ENCODE peak calls at places on chromosomes 6 and 20, in ten cellular contexts. Y, V, F, H, T, W, D, S, B and X are unnamed samples.

GRCh38 chr6:111706841-111707391 is 101.2 kb upstream of the TRAF3IP2 start:
- DNase-seq in Y (no peak), V (no peak), F (no peak), H (no peak), T (no peak), W (no peak), D (no peak), S (no peak), B (no peak), X (no peak)

GRCh38 chr20:41330343-41330720 is 10.3 kb upstream of the LPIN3 start:
- DNase-seq in Y (no peak), V (no peak), F (no peak), H (no peak), T (no peak), W (no peak), D (peak; percentile 73), S (no peak), B (no peak), X (no peak)

GRCh38 chr6:85436939-85437495 is 12.9 kb upstream of the NT5E start:
- DNase-seq in Y (no peak), V (no peak), F (no peak), H (no peak), T (no peak), W (no peak), D (peak; percentile 67), S (no peak), B (no peak), X (no peak)

GRCh38 chr6:27176096-27176495 is 71.4 kb upstream of the PRSS16 start:
- DNase-seq in Y (no peak), V (peak; percentile 17), F (no peak), H (no peak), T (no peak), W (no peak), D (peak; percentile 40), S (no peak), B (no peak), X (no peak)

GRCh38 chr20:8127553-8128255 is 4.4 kb upstream of the PLCB1 start:
- DNase-seq in Y (no peak), V (no peak), F (no peak), H (no peak), T (no peak), W (no peak), D (peak; percentile 38), S (no peak), B (no peak), X (no peak)

GRCh38 chr6:130838971-130839370 is 11.8 kb downstream of the SMLR1 start:
- DNase-seq in Y (no peak), V (no peak), F (no peak), H (no peak), T (no peak), W (no peak), D (no peak), S (no peak), B (no peak), X (no peak)

GRCh38 chr6:70118670-70119069 is 184.2 kb downstream of the COL9A1 start:
- DNase-seq in Y (peak; percentile 60), V (no peak), F (no peak), H (no peak), T (no peak), W (no peak), D (no peak), S (no peak), B (no peak), X (no peak)

GRCh38 chr6:56955171-56956155 is 556 bp downstream of the BEND6 start:
- DNase-seq in Y (peak; percentile 70), V (peak; percentile 89), F (peak; percentile 71), H (peak; percentile 96), T (no peak), W (peak; percentile 67), D (peak; percentile 80), S (peak; percentile 73), B (peak; percentile 87), X (peak; percentile 86)

GRCh38 chr6:35258858-35259193 is 709 bp upstream of the ZNF76 start:
- DNase-seq in Y (no peak), V (no peak), F (peak; percentile 28), H (no peak), T (no peak), W (no peak), D (peak; percentile 51), S (peak; percentile 29), B (peak; percentile 32), X (peak; percentile 33)

GRCh38 chr20:36820928-36821327 is 47.4 kb upstream of the DSN1 start:
- DNase-seq in Y (no peak), V (no peak), F (no peak), H (no peak), T (no peak), W (no peak), D (no peak), S (no peak), B (no peak), X (no peak)

GRCh38 chr6:106501836-106502447 is 127.4 kb downstream of the RTN4IP1 start:
- DNase-seq in Y (no peak), V (no peak), F (no peak), H (no peak), T (no peak), W (no peak), D (no peak), S (no peak), B (no peak), X (no peak)

GRCh38 chr6:144559865-144560603 is 274.9 kb downstream of the UTRN start:
- DNase-seq in Y (no peak), V (no peak), F (no peak), H (no peak), T (no peak), W (no peak), D (peak; percentile 53), S (no peak), B (no peak), X (no peak)

GRCh38 chr6:34202329-34203201 is 34.1 kb upstream of the HMGA1 start:
- DNase-seq in Y (no peak), V (no peak), F (no peak), H (no peak), T (no peak), W (no peak), D (no peak), S (no peak), B (peak; percentile 43), X (no peak)

GRCh38 chr6:75563032-75563431 is 38.6 kb upstream of the SENP6 start:
- DNase-seq in Y (no peak), V (no peak), F (no peak), H (peak; percentile 48), T (no peak), W (no peak), D (peak; percentile 16), S (no peak), B (peak; percentile 48), X (peak; percentile 9)

GRCh38 chr20:16747291-16747811 is 807 bp upstream of the OTOR start:
- DNase-seq in Y (no peak), V (no peak), F (peak; percentile 31), H (peak; percentile 48), T (no peak), W (peak; percentile 50), D (no peak), S (no peak), B (no peak), X (no peak)

GRCh38 chr6:168695701-168696100 is 254.7 kb downstream of the SMOC2 start:
- DNase-seq in Y (no peak), V (no peak), F (no peak), H (no peak), T (no peak), W (no peak), D (no peak), S (no peak), B (no peak), X (no peak)

DNA sequence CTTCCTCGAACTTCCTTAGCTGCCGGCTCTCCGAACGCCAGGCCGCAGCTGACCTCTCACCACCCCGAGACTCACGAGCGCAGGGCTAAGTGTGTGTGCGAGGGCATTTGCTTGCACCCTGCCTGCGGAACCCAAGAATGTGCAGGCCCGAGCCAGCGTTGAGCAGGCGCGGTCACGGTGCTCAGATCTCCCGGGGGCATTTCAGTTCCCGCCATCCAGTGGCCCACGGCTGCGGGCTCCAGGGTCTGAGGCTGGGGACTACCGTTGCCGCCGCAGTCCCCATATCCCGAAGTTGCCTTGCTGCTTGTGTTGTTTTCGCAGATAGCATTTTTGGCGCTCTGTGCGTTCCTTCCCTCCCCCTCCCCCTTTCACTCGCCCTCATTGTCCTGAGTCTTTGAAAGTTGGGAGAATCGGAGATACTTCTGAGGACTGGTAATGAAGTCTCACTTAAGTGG is 1.7 kb downstream of the NR2E1 start:
- DNase-seq in Y (no peak), V (no peak), F (no peak), H (no peak), T (no peak), W (no peak), D (no peak), S (no peak), B (no peak), X (no peak)
- H3K27me3 ChIP-seq in Y (peaks cover 4% of the 10 kb centered on the region), V (peaks cover 33% of the 10 kb centered on the region), F (peaks cover 100% of the 10 kb centered on the region), H (no peaks in the 10 kb centered on the region), T (peaks cover 100% of the 10 kb centered on the region), W (peaks cover 86% of the 10 kb centered on the region), D (peaks cover 94% of the 10 kb centered on the region), S (peaks cover 100% of the 10 kb centered on the region), B (no peaks in the 10 kb centered on the region), X (peaks cover 37% of the 10 kb centered on the region)

GRCh38 chr20:35173576-35174192 is 1.8 kb downstream of the PROCR start:
- DNase-seq in Y (no peak), V (no peak), F (no peak), H (no peak), T (no peak), W (no peak), D (no peak), S (no peak), B (no peak), X (no peak)
- H3K4me3 ChIP-seq in Y (no peak overlapping the region), V (peak overlapping the region; percentile 17), F (peak overlapping the region; percentile 35), H (no peak overlapping the region), T (no peak overlapping the region), W (no peak overlapping the region), D (no peak overlapping the region), S (peak overlapping the region; percentile 27), B (no peak overlapping the region), X (no peak overlapping the region)

DNA sequence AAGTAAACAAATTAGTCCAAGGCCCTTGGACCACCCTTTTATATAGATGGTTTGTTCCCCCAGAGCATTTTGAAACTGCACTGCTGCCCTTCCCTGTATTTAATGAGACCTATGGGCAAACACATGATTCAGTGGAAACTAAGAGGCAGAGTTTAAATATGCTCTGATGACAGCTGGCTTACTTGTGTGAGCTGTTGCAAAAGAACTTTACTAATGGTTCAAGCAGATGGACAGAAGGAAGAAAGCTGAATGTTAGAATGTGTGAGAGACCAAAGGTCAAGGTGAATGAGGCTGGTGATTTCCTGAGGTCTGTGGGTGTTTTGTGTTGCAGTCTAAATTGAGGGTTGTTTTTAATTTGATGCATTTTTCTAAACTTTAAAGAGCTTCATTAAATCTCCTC is 123.0 kb upstream of the CEP162 start:
- DNase-seq in Y (no peak), V (no peak), F (no peak), H (peak; percentile 19), T (no peak), W (no peak), D (no peak), S (no peak), B (no peak), X (no peak)
- H3K9me3 ChIP-seq in Y (no peaks in the 10 kb centered on the region), V (no peaks in the 10 kb centered on the region), F (no peaks in the 10 kb centered on the region), H (no peaks in the 10 kb centered on the region), T (no peaks in the 10 kb centered on the region), W (no peaks in the 10 kb centered on the region), D (no peaks in the 10 kb centered on the region), S (no peaks in the 10 kb centered on the region), B (no peaks in the 10 kb centered on the region), X (no peaks in the 10 kb centered on the region)

DNA sequence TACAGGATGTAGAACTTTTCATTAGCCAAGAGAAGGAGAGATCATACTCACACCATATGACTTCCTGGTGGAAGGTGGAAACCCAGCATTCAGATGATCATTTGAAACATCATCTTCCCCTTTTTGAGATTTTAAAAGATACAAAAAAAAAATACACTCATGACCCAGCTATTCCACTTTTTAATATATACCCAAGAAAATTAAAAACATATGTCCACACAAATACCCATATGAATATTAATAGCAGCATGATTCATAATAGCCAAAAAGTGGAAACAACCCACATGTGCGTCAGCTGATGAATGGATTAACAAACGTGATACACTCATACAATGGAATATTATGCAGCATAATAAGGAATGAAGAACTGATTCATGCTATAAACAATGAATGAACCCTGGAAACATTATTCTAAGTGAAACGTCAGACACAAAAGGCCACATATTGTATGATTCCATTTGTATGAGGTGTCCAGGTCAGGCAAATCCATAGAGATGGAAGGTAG is 130.0 kb upstream of the SGK1 start:
- DNase-seq in Y (no peak), V (no peak), F (no peak), H (peak; percentile 70), T (no peak), W (no peak), D (peak; percentile 95), S (no peak), B (no peak), X (peak; percentile 24)
- H3K27me3 ChIP-seq in Y (no peaks in the 10 kb centered on the region), V (no peaks in the 10 kb centered on the region), F (no peaks in the 10 kb centered on the region), H (no peaks in the 10 kb centered on the region), T (no peaks in the 10 kb centered on the region), W (no peaks in the 10 kb centered on the region), D (no peaks in the 10 kb centered on the region), S (no peaks in the 10 kb centered on the region), B (no peaks in the 10 kb centered on the region), X (no peaks in the 10 kb centered on the region)